ENCODE peak calls at places on chromosomes 1 and 21, in six cellular contexts. P is IMR-90, S is transverse colon, A is astrocyte, H is A549, Y is endothelial cell of umbilical vein. I is an unnamed sample. For H3K4me1, the result is how much of the 10 kb centered on the place peaks cover.

GRCh38 chr21:46459356-46460112 is 843 bp downstream of the DIP2A start:
- DNase-seq in A (peak), P (peak), S (peak), H (no peak), Y (peak), I (no peak)

GRCh38 chr1:226960944-226961765 is 21.1 kb downstream of the COQ8A start:
- DNase-seq in P (no peak), Y (no peak), S (no peak), A (no peak), H (no peak), I (no peak)

GRCh38 chr1:170664828-170665617 is 1.1 kb downstream of the PRRX1 start:
- DNase-seq in H (peak), S (peak), A (peak), Y (peak), P (peak), I (no peak)

GRCh38 chr21:46622226-46622625 is 13.2 kb upstream of the PRMT2 start:
- DNase-seq in P (no peak), A (no peak), S (peak), Y (peak), H (no peak), I (no peak)

GRCh38 chr21:30463713-30464112 is 16.5 kb downstream of the KRTAP19-1 start:
- DNase-seq in Y (no peak), H (peak), A (no peak), P (no peak), S (no peak), I (no peak)

GRCh38 chr1:154951901-154952657 is 3.8 kb downstream of the PBXIP1 start:
- DNase-seq in Y (no peak), H (no peak), A (no peak), S (peak), P (no peak), I (no peak)

GRCh38 chr1:42429623-42430022 is 26.2 kb downstream of the ZMYND12 start:
- DNase-seq in S (no peak), H (no peak), Y (no peak), P (no peak), A (peak), I (no peak)

GRCh38 chr21:45994738-45995685 is 13.4 kb downstream of the COL6A1 start:
- DNase-seq in A (no peak), P (no peak), H (no peak), Y (no peak), S (no peak), I (no peak)

GRCh38 chr1:230682882-230683610 is 30.9 kb downstream of the AGT start:
- DNase-seq in S (no peak), P (peak), H (no peak), A (peak), Y (no peak), I (no peak)

GRCh38 chr21:43262427-43262826 is 93.6 kb downstream of the CRYAA start:
- DNase-seq in H (no peak), S (no peak), P (peak), Y (peak), A (no peak), I (peak)

GRCh38 chr1:159015440-159015909 is 5.8 kb downstream of the IFI16 start:
- DNase-seq in Y (peak), H (peak), A (peak), P (peak), S (peak), I (no peak)

GRCh38 chr1:245288796-245289195 is 134.0 kb downstream of the KIF26B start:
- DNase-seq in P (peak), H (no peak), S (no peak), A (peak), Y (no peak), I (no peak)

GRCh38 chr1:160032165-160032827 is 506 bp upstream of the PIGM start:
- DNase-seq in A (no peak), H (no peak), Y (peak), P (no peak), S (peak), I (no peak)

GRCh38 chr1:30188999-30189398 is 534.4 kb downstream of the MATN1 start:
- DNase-seq in Y (no peak), H (no peak), P (no peak), S (no peak), A (no peak), I (peak)

GRCh38 chr21:17925000-17925610 is 105.9 kb upstream of the C21orf91 start:
- DNase-seq in S (peak), A (peak), H (peak), P (peak), Y (peak), I (no peak)

GRCh38 chr1:228013322-228014234 is 6.8 kb downstream of the WNT3A start:
- DNase-seq in P (no peak), A (no peak), Y (no peak), S (no peak), H (no peak), I (no peak)

GRCh38 chr1:2875677-2876531 is 74.4 kb upstream of the TTC34 start:
- DNase-seq in A (no peak), H (peak), Y (no peak), P (no peak), S (no peak), I (no peak)

GRCh38 chr1:203625623-203626189 is 926 bp upstream of the ATP2B4 start:
- DNase-seq in Y (peak), P (no peak), S (peak), A (no peak), H (peak), I (no peak)

GRCh38 chr1:40344597-40344996 is 27.5 kb upstream of the COL9A2 start:
- DNase-seq in P (peak), S (peak), Y (no peak), A (peak), H (peak), I (no peak)

GRCh38 chr1:11918779-11919519 is 7.3 kb downstream of the KIAA2013 start:
- DNase-seq in S (no peak), P (peak), H (peak), Y (no peak), A (peak), I (no peak)

GRCh38 chr21:31351438-31351837 is 7.4 kb upstream of the TIAM1 start:
- DNase-seq in A (peak), S (no peak), H (no peak), Y (no peak), P (peak), I (no peak)

GRCh38 chr1:57101171-57101570 is 135.4 kb upstream of the C8B start:
- DNase-seq in H (no peak), Y (no peak), A (peak), P (peak), S (no peak), I (no peak)

GRCh38 chr1:77544845-77545244 is 137.6 kb downstream of the ZZZ3 start:
- DNase-seq in A (peak), P (no peak), Y (no peak), H (no peak), S (no peak), I (no peak)
- TF ChIP-seq CTCF in A (no peak), P (no peak), Y (no peak), H (no peak), S (no peak), I (no peak)

DNA sequence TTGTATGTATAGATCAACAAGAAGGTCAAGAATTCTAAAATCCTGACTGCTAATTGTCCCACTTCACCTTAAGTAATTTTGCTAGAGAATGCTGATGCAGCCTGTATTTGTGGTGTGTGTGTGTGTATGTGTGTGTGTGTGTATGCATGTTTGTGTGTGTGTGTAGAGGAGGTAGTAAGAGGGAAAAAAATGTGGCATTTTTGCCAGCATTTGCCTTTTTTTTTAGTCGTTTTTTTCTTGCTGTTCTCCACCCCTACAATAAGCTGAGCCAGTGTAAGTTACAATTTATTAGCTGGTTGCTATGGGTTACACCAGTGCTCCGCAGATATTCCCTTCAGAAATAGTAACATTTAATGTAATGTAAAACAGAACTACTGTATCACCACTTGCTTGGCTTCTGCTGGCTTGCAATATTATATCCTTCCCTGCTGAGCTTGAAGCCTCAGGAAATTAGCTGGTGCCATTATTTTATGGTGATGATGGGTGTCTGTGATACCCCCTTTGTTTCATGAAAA is 23.3 kb upstream of the IGSF3 start:
- DNase-seq in P (no peak), A (no peak), H (no peak), Y (no peak), S (no peak), I (no peak)
- H3K4me1 ChIP-seq in P (under half), A (under half), H (under half), Y (under half), S (under half), I (under half)

GRCh38 chr1:237186733-237187132 is 144.7 kb downstream of the RYR2 start:
- DNase-seq in P (no peak), Y (no peak), H (no peak), A (no peak), S (no peak), I (no peak)

GRCh38 chr1:237183963-237184540 is 142.1 kb downstream of the RYR2 start:
- DNase-seq in A (no peak), S (no peak), H (no peak), Y (no peak), P (no peak), I (no peak)

GRCh38 chr1:237179511-237179910 is 137.5 kb downstream of the RYR2 start:
- DNase-seq in H (no peak), Y (no peak), A (no peak), S (no peak), P (no peak), I (no peak)

DNA sequence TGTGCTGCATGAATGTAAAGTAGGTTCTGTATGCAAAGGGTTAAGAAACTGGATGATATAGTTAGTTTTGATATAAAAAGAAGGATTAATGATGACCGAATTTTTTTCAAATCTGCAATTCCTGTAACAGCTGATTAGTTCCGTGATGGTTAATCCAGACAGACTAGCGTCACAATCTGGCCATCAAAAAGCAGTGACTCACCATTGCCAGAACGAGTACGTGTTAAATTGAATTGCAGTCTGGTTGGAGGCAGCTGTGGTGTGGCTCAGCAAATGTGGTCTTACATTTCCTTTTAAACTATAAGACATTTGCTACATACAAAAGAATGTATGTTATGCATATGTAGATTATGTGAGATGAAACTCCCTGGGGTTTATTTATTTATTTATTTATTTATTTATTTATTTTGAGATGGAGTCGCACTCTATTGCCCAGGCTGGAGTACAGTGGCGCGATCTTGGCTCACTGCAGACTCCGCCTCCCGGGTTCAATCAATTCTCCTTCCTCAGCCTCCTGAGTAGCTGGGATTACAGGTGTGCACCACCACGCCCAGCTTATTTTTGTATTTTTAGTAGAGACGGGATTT is 139.8 kb downstream of the RYR2 start:
- DNase-seq in A (no peak), S (no peak), Y (no peak), H (no peak), P (no peak), I (no peak)
- TF ChIP-seq CTCF in A (no peak), S (no peak), Y (no peak), H (no peak), P (no peak), I (no peak)

GRCh38 chr1:195482137-195482536 is 1126.1 kb downstream of the KCNT2 start:
- DNase-seq in H (no peak), A (no peak), S (no peak), Y (no peak), P (no peak), I (no peak)

GRCh38 chr1:195475568-195475967 is 1132.7 kb downstream of the KCNT2 start:
- DNase-seq in P (no peak), A (no peak), H (no peak), Y (no peak), S (no peak), I (no peak)

DNA sequence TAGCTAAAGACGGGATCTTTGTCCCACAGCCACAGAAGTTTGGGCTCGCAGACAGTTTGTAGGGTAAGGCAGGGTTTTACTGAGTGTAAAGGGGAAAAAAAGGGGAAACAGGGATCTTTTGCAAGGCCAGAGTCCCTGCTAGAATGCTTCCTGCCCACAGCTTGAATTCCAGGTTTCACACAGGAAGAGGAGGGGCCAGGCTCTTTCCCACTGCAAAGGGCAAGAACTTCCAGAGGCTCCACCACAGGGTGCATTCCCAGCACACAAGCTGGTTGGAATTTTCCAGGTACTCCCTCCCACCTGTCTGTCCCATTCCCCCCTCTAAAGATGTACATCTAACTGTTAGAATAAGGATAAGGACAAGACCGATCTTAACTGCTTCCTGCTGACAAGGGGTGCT is 1126.9 kb downstream of the KCNT2 start:
- DNase-seq in A (no peak), H (no peak), S (no peak), P (no peak), Y (no peak), I (no peak)
- H3K4me1 ChIP-seq in A (under half), H (under half), S (under half), P (under half), Y (under half), I (under half)

GRCh38 chr1:162191396-162192322 is 122.2 kb downstream of the NOS1AP start:
- DNase-seq in Y (peak), S (no peak), H (no peak), P (no peak), A (no peak), I (no peak)
- TF ChIP-seq CTCF in Y (no peak), S (no peak), H (no peak), P (no peak), A (no peak), I (no peak)

DNA sequence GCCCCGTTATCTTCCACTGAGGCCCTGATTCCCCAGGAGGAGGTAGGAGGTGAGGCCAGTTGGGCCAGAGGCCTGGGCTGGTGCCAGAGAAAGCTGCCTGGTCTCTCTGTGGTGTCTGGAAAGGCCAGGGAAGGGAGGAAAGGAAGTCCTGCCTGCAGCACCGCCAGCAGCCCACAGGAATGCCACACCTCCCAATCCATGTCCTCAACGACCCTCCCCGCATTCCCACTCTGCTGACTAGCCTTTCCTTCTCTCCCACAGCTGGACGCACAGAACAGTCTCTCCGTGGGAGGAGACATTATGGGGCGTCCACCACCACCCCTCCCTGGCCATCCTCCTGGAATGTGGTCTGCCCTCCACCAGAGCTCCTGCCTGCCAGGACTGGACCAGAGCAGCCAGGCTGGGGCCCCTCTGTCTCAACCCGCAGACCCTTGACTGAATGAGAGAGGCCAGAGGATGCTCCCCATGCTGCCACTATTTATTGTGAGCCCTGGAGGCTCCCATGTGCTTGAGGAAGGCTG is 18.0 kb downstream of the CSF1 start:
- DNase-seq in H (no peak), S (peak), Y (peak), A (peak), P (peak), I (no peak)
- H3K4me1 ChIP-seq in H (half or more), S (under half), Y (under half), A (under half), P (under half), I (half or more)

DNA sequence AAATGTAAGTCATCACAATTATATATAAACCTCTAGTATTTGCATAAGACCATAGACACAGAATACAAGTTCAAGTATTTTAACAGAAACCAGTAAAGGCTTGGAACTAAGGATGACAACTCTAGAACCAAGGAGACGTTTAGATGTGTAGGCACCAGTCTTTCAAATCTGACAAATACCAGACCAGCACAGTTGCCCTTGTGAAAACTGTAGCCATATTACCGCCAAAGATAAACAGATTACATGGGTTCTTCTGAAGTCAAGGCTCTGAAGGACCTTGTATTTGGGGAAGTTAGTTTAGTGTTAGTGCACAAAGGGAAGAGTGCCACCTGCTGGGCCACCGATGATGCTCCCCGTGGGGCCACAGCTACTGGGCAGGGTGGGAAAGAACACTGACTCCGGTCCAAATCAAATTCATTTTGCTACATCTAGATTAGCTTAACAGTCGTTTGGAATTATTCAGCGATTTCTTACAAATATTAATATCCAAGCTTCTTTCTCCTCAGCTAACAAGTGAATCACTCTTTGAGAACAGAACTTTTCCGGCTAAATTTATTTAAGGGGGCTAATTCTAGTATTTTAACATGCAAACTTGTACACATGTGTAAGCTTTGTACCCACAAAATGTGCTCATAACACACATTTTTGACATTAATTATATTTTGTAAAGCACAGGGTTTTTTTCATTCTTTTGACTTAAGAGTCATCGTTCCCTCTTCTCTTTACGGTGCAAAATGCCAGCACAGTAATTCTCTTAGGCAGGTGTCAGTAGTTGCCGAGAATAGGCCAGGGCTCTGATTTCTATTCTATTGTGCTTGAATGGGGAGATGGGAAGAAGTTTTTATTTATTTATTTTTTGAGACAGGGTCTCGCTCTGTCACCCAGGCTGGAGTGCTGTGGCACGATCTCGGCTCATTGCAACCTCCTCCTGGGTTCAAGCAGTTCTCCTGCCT is 8.0 kb upstream of the NIBAN1 start:
- DNase-seq in S (peak), A (peak), P (peak), Y (peak), H (peak), I (peak)
- TF ChIP-seq CTCF in S (peak), A (peak), P (peak), Y (peak), H (peak), I (peak)

GRCh38 chr1:17629460-17629859 is 90.0 kb downstream of the ARHGEF10L start:
- DNase-seq in Y (no peak), H (no peak), P (no peak), A (no peak), S (no peak), I (no peak)
- H3K4me1 ChIP-seq in Y (under half), H (under half), P (under half), A (under half), S (under half), I (under half)

GRCh38 chr1:156338180-156338973 is at the start of the genes CCT3 and TSACC:
- DNase-seq in P (peak), Y (peak), H (peak), A (peak), S (peak), I (peak)

GRCh38 chr1:156337052-156337887 is 822 bp downstream of the CCT3 start:
- DNase-seq in H (peak), A (no peak), S (no peak), P (peak), Y (no peak), I (no peak)

GRCh38 chr1:156337888-156338179 is 258 bp downstream of the CCT3 start:
- DNase-seq in P (no peak), H (no peak), Y (no peak), S (no peak), A (no peak), I (no peak)

DNA sequence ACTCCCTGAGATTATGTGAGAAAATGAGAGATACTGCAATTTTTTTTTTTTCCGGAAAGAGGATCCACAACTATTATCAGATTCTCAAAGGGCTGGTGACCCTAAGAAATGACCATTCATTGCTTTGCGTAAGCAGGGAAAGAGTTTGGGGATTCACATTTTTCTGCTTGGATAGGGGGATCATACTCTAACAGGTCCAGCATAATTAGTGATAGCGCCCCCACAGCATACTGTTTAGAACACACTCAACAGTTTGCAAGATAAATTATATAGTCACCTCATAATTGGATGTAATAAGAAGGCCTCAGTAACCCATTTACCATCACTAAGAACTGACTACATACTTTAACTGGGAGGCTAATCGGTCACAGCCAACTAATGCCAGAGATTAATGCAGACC is 1.9 kb downstream of the CCT3 start:
- DNase-seq in S (no peak), Y (peak), A (no peak), H (peak), P (no peak), I (no peak)
- TF ChIP-seq CTCF in S (no peak), Y (peak), A (peak), H (peak), P (no peak), I (no peak)

DNA sequence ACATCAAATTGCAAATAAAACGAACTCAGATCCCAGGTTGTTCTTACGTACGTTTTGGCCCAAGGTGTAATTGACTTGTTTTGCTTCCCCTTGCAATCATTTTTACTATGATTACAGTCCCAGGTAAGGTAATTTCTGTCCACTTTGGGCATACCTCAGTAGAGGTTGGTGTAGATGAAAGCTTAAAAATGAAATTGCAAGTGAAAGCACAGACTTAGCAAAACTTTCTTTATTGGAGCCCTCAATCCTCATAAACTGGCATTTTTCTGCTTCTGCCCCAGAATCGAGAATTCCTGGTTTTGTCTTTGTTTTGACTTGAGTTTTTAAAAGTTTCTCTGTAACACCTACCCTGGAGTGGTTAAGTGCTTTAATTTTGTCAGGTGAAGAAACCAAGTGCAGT is 9.4 kb downstream of the MRPS6 start:
- DNase-seq in H (no peak), P (no peak), S (no peak), Y (no peak), A (no peak), I (no peak)
- H3K4me1 ChIP-seq in H (under half), P (under half), S (half or more), Y (under half), A (under half), I (under half)

I was measured in esophagus muscularis mucosa.